ENCODE peak calls at places on chromosome 17, in eight cellular contexts. F is fibroblast of pulmonary artery, E is astrocyte of the spinal cord, S is ascending aorta, Y is pancreas, L is bronchial epithelial cell, I is AG04450, V is tibial artery. R is an unnamed sample.
A peak's percentile ranks its signal among the peaks of the same experiment; 100 is the strongest.

GRCh38 chr17:80423536-80424225 is 8.7 kb downstream of the ENDOV start:
- DNase-seq in F (no peak), E (no peak), S (no peak), Y (no peak), L (no peak), I (no peak), V (no peak), R (no peak)

GRCh38 chr17:8041249-8041928 is 2.5 kb downstream of the ALOX15B start:
- DNase-seq in F (peak; percentile 95), E (peak; percentile 77), S (no peak), Y (no peak), L (peak; percentile 83), I (peak; percentile 29), V (peak; percentile 61), R (peak; percentile 84)

GRCh38 chr17:64174686-64175456 is 44.9 kb upstream of the ERN1 start:
- DNase-seq in F (peak; percentile 50), E (no peak), S (peak; percentile 79), Y (no peak), L (peak; percentile 55), I (no peak), V (peak; percentile 72), R (peak; percentile 48)

GRCh38 chr17:49337900-49338299 is 24.1 kb downstream of the ZNF652 start:
- DNase-seq in F (peak; percentile 77), E (peak; percentile 46), S (no peak), Y (no peak), L (no peak), I (no peak), V (no peak), R (no peak)

GRCh38 chr17:38871247-38871991 is 1.6 kb downstream of the LASP1 start:
- DNase-seq in F (peak; percentile 71), E (peak; percentile 75), S (peak; percentile 83), Y (peak; percentile 86), L (peak; percentile 80), I (no peak), V (peak; percentile 88), R (peak; percentile 81)

GRCh38 chr17:1186214-1186820 is 6.5 kb upstream of the ABR start:
- DNase-seq in F (no peak), E (peak; percentile 38), S (peak; percentile 84), Y (no peak), L (peak; percentile 86), I (no peak), V (peak; percentile 85), R (peak; percentile 86)

GRCh38 chr17:49021768-49022103 is 24.6 kb downstream of the IGF2BP1 start:
- DNase-seq in F (no peak), E (no peak), S (no peak), Y (no peak), L (no peak), I (no peak), V (no peak), R (no peak)

GRCh38 chr17:9192010-9192409 is 170.7 kb downstream of the NTN1 start:
- DNase-seq in F (no peak), E (peak; percentile 5), S (no peak), Y (no peak), L (no peak), I (no peak), V (no peak), R (no peak)

GRCh38 chr17:8153957-8154607 is 1.9 kb upstream of the PER1 start:
- DNase-seq in F (peak; percentile 100), E (peak; percentile 100), S (peak; percentile 100), Y (peak; percentile 100), L (peak; percentile 94), I (peak; percentile 98), V (peak; percentile 100), R (peak; percentile 98)

GRCh38 chr17:34249497-34249877 is 5.6 kb upstream of the CCL2 start:
- DNase-seq in F (no peak), E (no peak), S (no peak), Y (no peak), L (no peak), I (no peak), V (no peak), R (no peak)

GRCh38 chr17:27282054-27282501 is 11.8 kb upstream of the WSB1 start:
- DNase-seq in F (peak; percentile 93), E (no peak), S (no peak), Y (no peak), L (no peak), I (no peak), V (no peak), R (no peak)

GRCh38 chr17:66677201-66677981 is 157.5 kb upstream of the CACNG5 start:
- DNase-seq in F (peak; percentile 83), E (peak; percentile 58), S (no peak), Y (no peak), L (peak; percentile 99), I (peak; percentile 70), V (no peak), R (peak; percentile 95)

GRCh38 chr17:1231456-1231855 is 38.8 kb upstream of the BHLHA9 start:
- DNase-seq in F (peak; percentile 36), E (no peak), S (peak; percentile 71), Y (no peak), L (no peak), I (no peak), V (peak; percentile 72), R (no peak)

GRCh38 chr17:27633312-27634025 is 2.5 kb downstream of the LGALS9 start:
- DNase-seq in F (no peak), E (no peak), S (no peak), Y (no peak), L (no peak), I (no peak), V (peak; percentile 78), R (no peak)

GRCh38 chr17:57551321-57552079 is 193.6 kb downstream of the CCDC182 start:
- DNase-seq in F (no peak), E (no peak), S (no peak), Y (no peak), L (no peak), I (no peak), V (no peak), R (no peak)

GRCh38 chr17:71628306-71628705 is 492.5 kb upstream of the SOX9 start:
- DNase-seq in F (no peak), E (peak; percentile 11), S (no peak), Y (no peak), L (no peak), I (no peak), V (no peak), R (no peak)

GRCh38 chr17:58515286-58515685 is 848 bp upstream of the MTMR4 start:
- DNase-seq in F (no peak), E (no peak), S (no peak), Y (no peak), L (no peak), I (no peak), V (no peak), R (no peak)

GRCh38 chr17:80071116-80071980 is 30.0 kb upstream of the GAA start:
- DNase-seq in F (peak; percentile 69), E (peak; percentile 10), S (peak; percentile 86), Y (peak; percentile 91), L (no peak), I (no peak), V (peak; percentile 87), R (no peak)

GRCh38 chr17:48373882-48374281 is 56.1 kb downstream of the SKAP1 start:
- DNase-seq in F (no peak), E (no peak), S (no peak), Y (no peak), L (no peak), I (no peak), V (no peak), R (no peak)

GRCh38 chr17:4945176-4945943 is 3.0 kb downstream of the PFN1 start:
- DNase-seq in F (peak; percentile 90), E (peak; percentile 86), S (peak; percentile 94), Y (peak; percentile 70), L (peak; percentile 92), I (peak; percentile 75), V (peak; percentile 92), R (peak; percentile 95)

GRCh38 chr17:29643817-29644160 is 21.1 kb upstream of the CORO6 start:
- DNase-seq in F (no peak), E (no peak), S (no peak), Y (no peak), L (no peak), I (no peak), V (no peak), R (no peak)

GRCh38 chr17:36761203-36761945 is 160.0 kb downstream of the MRM1 start:
- DNase-seq in F (no peak), E (no peak), S (no peak), Y (no peak), L (no peak), I (no peak), V (no peak), R (no peak)

GRCh38 chr17:50027639-50028206 is 28.2 kb upstream of the ITGA3 start:
- DNase-seq in F (peak; percentile 93), E (peak; percentile 96), S (peak; percentile 96), Y (no peak), L (peak; percentile 99), I (peak; percentile 75), V (peak; percentile 96), R (peak; percentile 100)

GRCh38 chr17:83198366-83199341 is 119.2 kb downstream of the METRNL start:
- DNase-seq in F (no peak), E (no peak), S (no peak), Y (peak; percentile 36), L (no peak), I (no peak), V (peak; percentile 64), R (no peak)
- H3K4me3 ChIP-seq in F (no peak overlapping the region), E (no peak overlapping the region), S (no peak overlapping the region), Y (no peak overlapping the region), L (no peak overlapping the region), I (no peak overlapping the region), V (no peak overlapping the region), R (no peak overlapping the region)

DNA sequence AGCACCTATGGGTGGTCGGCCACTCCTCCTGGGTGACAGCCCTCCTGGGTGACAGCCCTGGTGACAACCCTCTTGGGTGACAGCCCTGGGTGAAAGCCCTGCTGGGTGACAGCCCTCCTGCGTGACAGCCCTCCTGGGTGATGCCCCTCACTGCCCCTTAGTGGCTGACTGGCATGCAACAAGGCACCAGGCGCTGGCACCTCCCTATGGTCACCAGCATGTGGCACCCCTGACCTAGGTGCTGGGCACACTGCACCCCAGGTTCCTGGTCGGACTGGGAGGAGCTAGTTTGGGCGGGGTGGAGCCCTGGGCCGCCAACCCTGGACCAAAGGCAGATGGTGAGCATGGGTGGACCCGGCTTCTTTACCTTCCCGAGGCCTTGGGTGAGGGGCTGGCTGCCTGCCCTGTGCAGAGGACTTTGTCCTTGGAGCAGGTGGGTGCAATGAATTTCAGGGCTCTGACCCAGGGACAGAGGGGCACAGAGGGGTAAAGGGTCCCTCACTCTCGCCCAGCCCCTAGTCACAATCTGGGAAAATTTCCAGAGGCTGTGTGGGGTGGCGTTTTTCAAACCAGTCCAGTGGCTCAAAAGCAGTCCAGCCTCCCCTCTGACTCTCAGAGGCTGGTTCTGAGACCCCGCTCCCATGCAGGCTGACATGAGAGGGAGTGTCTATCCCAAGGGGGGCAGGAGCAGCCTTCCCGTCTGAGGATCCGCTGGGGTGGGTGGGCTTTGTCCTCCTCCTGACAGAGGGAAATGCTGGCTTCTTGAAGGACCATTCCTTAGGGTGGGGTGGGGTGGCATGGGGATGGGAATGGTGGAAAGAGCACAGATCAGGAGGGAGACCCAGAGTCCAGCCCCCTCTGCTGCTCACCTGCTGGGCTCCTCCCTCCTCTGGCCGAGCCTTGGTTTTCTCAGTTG is 25.9 kb upstream of the TNFRSF13B start:
- DNase-seq in F (no peak), E (no peak), S (peak; percentile 43), Y (peak; percentile 69), L (no peak), I (no peak), V (peak; percentile 61), R (no peak)
- TF ChIP-seq CTCF in F (no peak), E (no peak), S (no peak), Y (no peak), L (no peak), I (peak; percentile 81), V (no peak), R (no peak)

GRCh38 chr17:31561469-31562412 is 170.3 kb downstream of the RAB11FIP4 start:
- DNase-seq in F (peak; percentile 52), E (peak; percentile 53), S (peak; percentile 70), Y (no peak), L (no peak), I (no peak), V (no peak), R (no peak)
- H3K4me3 ChIP-seq in F (peak overlapping the region; percentile 79), E (peak overlapping the region; percentile 78), S (peak overlapping the region; percentile 75), Y (no peak overlapping the region), L (no peak overlapping the region), I (peak overlapping the region; percentile 69), V (peak overlapping the region; percentile 74), R (no peak overlapping the region)

GRCh38 chr17:61393550-61393903 is 6.1 kb upstream of the TBX2 start:
- DNase-seq in F (no peak), E (no peak), S (no peak), Y (peak; percentile 21), L (peak; percentile 36), I (no peak), V (no peak), R (peak; percentile 60)
- TF ChIP-seq CTCF in F (peak; percentile 25), E (peak; percentile 31), S (no peak), Y (no peak), L (peak; percentile 35), I (peak; percentile 38), V (no peak), R (peak; percentile 42)

R was measured in epithelial cell of esophagus.